ENCODE peak calls at places on chromosomes 7 and 10, in six cellular contexts. G, F, Y, P, U and D are unnamed samples. For H3K9me3, the result is how much of the 10 kb centered on the place peaks cover.

GRCh38 chr10:107072028-107072427 is 92.5 kb downstream of the SORCS1 start:
- DNase-seq in G (no peak), F (no peak), Y (no peak), P (no peak), U (no peak), D (no peak)

GRCh38 chr7:55250313-55250712 is 114.8 kb upstream of the LANCL2 start:
- DNase-seq in G (no peak), F (no peak), Y (peak), P (peak), U (no peak), D (no peak)

GRCh38 chr10:73771722-73772279 is 10.0 kb upstream of the CHCHD1 start:
- DNase-seq in G (peak), F (no peak), Y (peak), P (peak), U (peak), D (peak)

GRCh38 chr10:108629843-108630242 is 1293.5 kb downstream of the XPNPEP1 start:
- DNase-seq in G (no peak), F (no peak), Y (peak), P (no peak), U (no peak), D (no peak)

GRCh38 chr7:32117837-32118236 is 47.6 kb upstream of the PDE1C start:
- DNase-seq in G (no peak), F (no peak), Y (no peak), P (no peak), U (no peak), D (no peak)

GRCh38 chr7:24548390-24548789 is 24.9 kb upstream of the PALS2 start:
- DNase-seq in G (no peak), F (no peak), Y (no peak), P (no peak), U (no peak), D (no peak)

GRCh38 chr10:59346321-59346720 is 16.0 kb downstream of the FAM13C start:
- DNase-seq in G (no peak), F (no peak), Y (no peak), P (no peak), U (no peak), D (no peak)

GRCh38 chr7:47266131-47266706 is 315.7 kb downstream of the TNS3 start:
- DNase-seq in G (peak), F (peak), Y (peak), P (peak), U (peak), D (peak)

GRCh38 chr7:7522421-7522820 is 13.3 kb downstream of the COL28A1 start:
- DNase-seq in G (no peak), F (no peak), Y (no peak), P (no peak), U (no peak), D (no peak)

GRCh38 chr10:70430489-70431445 is 10.7 kb downstream of the NODAL start:
- DNase-seq in G (peak), F (peak), Y (no peak), P (no peak), U (peak), D (peak)

GRCh38 chr10:78451592-78451991 is 417.9 kb downstream of the RPS24 start:
- DNase-seq in G (no peak), F (no peak), Y (peak), P (peak), U (peak), D (no peak)

GRCh38 chr10:86301971-86302370 is 64.6 kb downstream of the GRID1 start:
- DNase-seq in G (no peak), F (no peak), Y (no peak), P (no peak), U (no peak), D (no peak)

GRCh38 chr10:96511044-96511945 is 2.4 kb downstream of the TLL2 start:
- DNase-seq in G (peak), F (peak), Y (peak), P (peak), U (no peak), D (no peak)

GRCh38 chr7:35702541-35702940 is 7.6 kb upstream of the HERPUD2 start:
- DNase-seq in G (no peak), F (no peak), Y (no peak), P (no peak), U (no peak), D (no peak)

GRCh38 chr7:130930260-130930659 is 196.3 kb upstream of the KLF14 start:
- DNase-seq in G (no peak), F (no peak), Y (peak), P (no peak), U (no peak), D (no peak)

GRCh38 chr10:100148353-100149211 is 37.2 kb downstream of the ERLIN1 start:
- DNase-seq in G (no peak), F (peak), Y (peak), P (peak), U (no peak), D (no peak)

GRCh38 chr10:100146875-100147665 is 38.8 kb downstream of the ERLIN1 start:
- DNase-seq in G (no peak), F (no peak), Y (peak), P (no peak), U (no peak), D (no peak)

GRCh38 chr10:100153239-100153840 is 32.5 kb downstream of the ERLIN1 start:
- DNase-seq in G (no peak), F (peak), Y (peak), P (no peak), U (no peak), D (no peak)

GRCh38 chr10:100155936-100156335 is 29.9 kb downstream of the ERLIN1 start:
- DNase-seq in G (no peak), F (no peak), Y (no peak), P (no peak), U (no peak), D (no peak)

GRCh38 chr10:100151901-100152300 is 33.9 kb downstream of the ERLIN1 start:
- DNase-seq in G (no peak), F (no peak), Y (no peak), P (no peak), U (no peak), D (no peak)
- H3K9me3 ChIP-seq in G (under half), F (under half), Y (under half), P (under half), U (under half), D (under half)

DNA sequence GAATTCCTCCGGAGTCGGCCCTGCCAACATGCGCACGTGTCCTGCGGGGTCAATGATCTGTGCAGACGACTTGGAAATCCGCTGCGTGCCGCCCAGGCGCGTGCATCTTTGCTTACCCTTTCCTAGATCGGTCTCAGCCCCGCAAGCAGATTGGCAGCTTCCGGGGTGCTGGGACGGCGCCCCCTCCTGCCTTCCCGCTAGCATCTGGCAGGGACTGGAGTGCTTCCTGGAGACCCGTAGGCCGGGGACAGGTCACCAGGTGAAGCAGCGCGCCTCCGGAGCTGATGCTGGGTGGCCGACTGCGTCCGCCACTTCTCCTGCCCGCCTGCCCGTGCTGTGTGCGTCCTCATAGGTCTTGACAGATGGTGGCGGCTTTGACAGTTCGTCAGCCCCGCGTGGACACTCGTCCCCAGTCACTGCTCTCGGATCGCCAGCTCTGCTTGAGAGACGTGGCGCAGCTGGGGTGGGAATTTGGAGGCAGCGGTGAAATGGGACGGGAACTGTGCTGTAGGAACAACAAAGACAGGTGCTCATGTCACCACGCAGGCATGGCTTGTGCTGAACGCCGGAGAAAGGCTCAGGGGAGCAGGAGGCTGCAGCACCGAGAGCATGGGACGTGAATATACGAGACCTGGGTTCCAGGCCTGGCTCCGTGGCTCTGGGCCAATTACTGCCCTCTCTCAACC is 21.9 kb upstream of the KCNK18 start:
- DNase-seq in G (no peak), F (peak), Y (no peak), P (peak), U (no peak), D (no peak)
- TF ChIP-seq CTCF in G (no peak), F (no peak), Y (no peak), P (no peak), U (no peak), D (peak)

GRCh38 chr7:128268233-128268632 is 27.2 kb downstream of the LEP start:
- DNase-seq in G (no peak), F (no peak), Y (no peak), P (no peak), U (no peak), D (no peak)
- H3K9me3 ChIP-seq in G (under half), F (under half), Y (under half), P (under half), U (under half), D (under half)

DNA sequence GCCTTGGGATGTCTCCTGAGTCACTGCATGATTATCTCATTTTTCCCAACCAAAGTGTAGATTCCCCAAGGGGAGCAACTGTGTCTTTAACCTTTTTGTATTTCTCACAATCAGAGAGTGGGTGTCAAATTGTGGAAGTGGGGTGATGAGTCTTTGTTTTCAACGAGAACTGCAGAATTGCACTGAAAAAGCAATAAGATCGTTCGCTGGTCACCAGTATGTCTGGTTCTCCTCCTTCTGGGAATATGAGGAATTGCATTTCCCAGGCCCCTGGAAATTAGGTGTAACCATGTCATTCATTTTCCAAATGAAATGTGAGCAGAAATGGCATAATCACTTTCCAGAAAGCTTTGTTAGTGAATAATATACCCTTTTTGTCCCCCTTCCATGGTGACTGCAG is 326.9 kb downstream of the GPAM start:
- DNase-seq in G (no peak), F (no peak), Y (peak), P (no peak), U (no peak), D (no peak)
- TF ChIP-seq CTCF in G (peak), F (peak), Y (peak), P (peak), U (no peak), D (no peak)

GRCh38 chr7:63008366-63008765 is 990.3 kb upstream of the ZNF722 start:
- DNase-seq in G (no peak), F (no peak), Y (no peak), P (no peak), U (no peak), D (no peak)
- H3K9me3 ChIP-seq in G (under half), F (under half), Y (under half), P (under half), U (under half), D (under half)

DNA sequence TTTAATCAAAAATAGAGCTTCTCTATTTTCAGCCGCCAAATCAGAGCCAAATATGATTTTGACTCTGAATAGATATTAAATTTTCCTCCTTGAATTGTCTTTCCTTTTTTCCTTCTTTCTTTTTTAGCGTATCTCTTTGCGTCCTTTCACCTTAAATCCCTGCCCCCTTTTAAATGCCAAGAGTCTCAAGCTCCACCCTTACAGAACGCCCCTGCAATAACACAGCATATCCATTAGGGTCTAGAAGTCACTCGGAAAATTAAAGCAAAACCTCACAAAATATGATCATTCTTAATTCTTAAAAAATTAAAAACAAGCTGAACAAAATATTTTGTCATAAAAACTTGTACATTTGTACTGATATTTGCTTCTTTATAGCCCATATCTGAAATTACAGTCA is 51.3 kb upstream of the GRM8 start:
- DNase-seq in G (no peak), F (no peak), Y (no peak), P (no peak), U (no peak), D (no peak)
- TF ChIP-seq CTCF in G (no peak), F (no peak), Y (no peak), P (no peak), U (no peak), D (no peak)

GRCh38 chr7:256981-257646 is 32.9 kb upstream of the FOXL3 start:
- DNase-seq in G (no peak), F (no peak), Y (no peak), P (no peak), U (no peak), D (peak)
- H3K9me3 ChIP-seq in G (under half), F (under half), Y (under half), P (under half), U (under half), D (under half)